ENCODE peak calls at places on chromosomes 6 and 20, in four cellular contexts. One of them, this sample, is unnamed. For H3K4me1, the result is how much of the 10 kb centered on the place peaks cover.

GRCh38 chr6:35919085-35919826 is 1.6 kb downstream of the SRPK1 start:
- DNase-seq in tibial nerve: no peak
- DNase-seq in upper lobe of right lung: no peak
- DNase-seq in SJSA1: no peak
- DNase-seq in this sample: no peak

GRCh38 chr6:144334150-144334708 is 49.1 kb downstream of the UTRN start:
- DNase-seq in tibial nerve: no peak
- DNase-seq in upper lobe of right lung: peak
- DNase-seq in SJSA1: no peak
- DNase-seq in this sample: peak

GRCh38 chr20:17725094-17725835 is 25.5 kb downstream of the BANF2 start:
- DNase-seq in tibial nerve: no peak
- DNase-seq in upper lobe of right lung: peak
- DNase-seq in SJSA1: no peak
- DNase-seq in this sample: no peak

GRCh38 chr6:144888621-144889020 is 603.5 kb downstream of the UTRN start:
- DNase-seq in tibial nerve: no peak
- DNase-seq in upper lobe of right lung: no peak
- DNase-seq in SJSA1: no peak
- DNase-seq in this sample: no peak

GRCh38 chr6:30041221-30041620 is 19.8 kb upstream of the POLR1H start:
- DNase-seq in tibial nerve: no peak
- DNase-seq in upper lobe of right lung: no peak
- DNase-seq in SJSA1: no peak
- DNase-seq in this sample: no peak

GRCh38 chr20:51531141-51531710 is 11.3 kb downstream of the NFATC2 start:
- DNase-seq in tibial nerve: no peak
- DNase-seq in upper lobe of right lung: no peak
- DNase-seq in SJSA1: no peak
- DNase-seq in this sample: peak

GRCh38 chr6:142236686-142237085 is 65.1 kb upstream of the ADGRG6 start:
- DNase-seq in tibial nerve: no peak
- DNase-seq in upper lobe of right lung: no peak
- DNase-seq in SJSA1: no peak
- DNase-seq in this sample: no peak

GRCh38 chr6:33696538-33697518 is 14.7 kb downstream of the UQCC2 start:
- DNase-seq in tibial nerve: no peak
- DNase-seq in upper lobe of right lung: no peak
- DNase-seq in SJSA1: peak
- DNase-seq in this sample: peak

GRCh38 chr6:322205-322930 is 30.1 kb downstream of the DUSP22 start:
- DNase-seq in tibial nerve: no peak
- DNase-seq in upper lobe of right lung: peak
- DNase-seq in SJSA1: no peak
- DNase-seq in this sample: no peak

GRCh38 chr6:3797231-3798200 is 46.0 kb upstream of the PXDC1 start:
- DNase-seq in tibial nerve: no peak
- DNase-seq in upper lobe of right lung: no peak
- DNase-seq in SJSA1: peak
- DNase-seq in this sample: no peak

GRCh38 chr20:8388146-8388545 is 256.1 kb downstream of the PLCB1 start:
- DNase-seq in tibial nerve: no peak
- DNase-seq in upper lobe of right lung: no peak
- DNase-seq in SJSA1: no peak
- DNase-seq in this sample: no peak

GRCh38 chr6:53494076-53494475 is 50.8 kb downstream of the GCLC start:
- DNase-seq in tibial nerve: no peak
- DNase-seq in upper lobe of right lung: no peak
- DNase-seq in SJSA1: no peak
- DNase-seq in this sample: no peak

GRCh38 chr20:63978319-63979220 is 872 bp downstream of the SAMD10 start:
- DNase-seq in tibial nerve: no peak
- DNase-seq in upper lobe of right lung: peak
- DNase-seq in SJSA1: peak
- DNase-seq in this sample: no peak

GRCh38 chr6:33377166-33377565 is 14.5 kb upstream of the KIFC1 start:
- DNase-seq in tibial nerve: no peak
- DNase-seq in upper lobe of right lung: no peak
- DNase-seq in SJSA1: no peak
- DNase-seq in this sample: no peak

GRCh38 chr20:63846128-63846771 is 15.0 kb upstream of the ABHD16B start:
- DNase-seq in tibial nerve: no peak
- DNase-seq in upper lobe of right lung: no peak
- DNase-seq in SJSA1: no peak
- DNase-seq in this sample: no peak

GRCh38 chr20:50221501-50222323 is 31.1 kb downstream of the CEBPB start:
- DNase-seq in tibial nerve: no peak
- DNase-seq in upper lobe of right lung: no peak
- DNase-seq in SJSA1: no peak
- DNase-seq in this sample: no peak

GRCh38 chr6:27280064-27280539 is 32.0 kb downstream of the POM121L2 start:
- DNase-seq in tibial nerve: no peak
- DNase-seq in upper lobe of right lung: no peak
- DNase-seq in SJSA1: no peak
- DNase-seq in this sample: no peak

GRCh38 chr6:13177617-13178506 is 150.5 kb downstream of the TBC1D7 start:
- DNase-seq in tibial nerve: no peak
- DNase-seq in upper lobe of right lung: no peak
- DNase-seq in SJSA1: no peak
- DNase-seq in this sample: no peak

GRCh38 chr6:52231411-52232127 is 12.7 kb downstream of the IL17F start:
- DNase-seq in tibial nerve: no peak
- DNase-seq in upper lobe of right lung: no peak
- DNase-seq in SJSA1: no peak
- DNase-seq in this sample: no peak

GRCh38 chr6:144178323-144178722 is 28.0 kb downstream of the STX11 start:
- DNase-seq in tibial nerve: no peak
- DNase-seq in upper lobe of right lung: no peak
- DNase-seq in SJSA1: no peak
- DNase-seq in this sample: no peak

GRCh38 chr6:134802426-134803058 is 147.4 kb downstream of the ALDH8A1 start:
- DNase-seq in tibial nerve: no peak
- DNase-seq in upper lobe of right lung: no peak
- DNase-seq in SJSA1: no peak
- DNase-seq in this sample: no peak

GRCh38 chr6:75282706-75283105 is 1.9 kb downstream of the TMEM30A start:
- DNase-seq in tibial nerve: no peak
- DNase-seq in upper lobe of right lung: no peak
- DNase-seq in SJSA1: no peak
- DNase-seq in this sample: no peak

GRCh38 chr20:37398750-37399621 is 53.0 kb downstream of the SRC start:
- DNase-seq in tibial nerve: no peak
- DNase-seq in upper lobe of right lung: no peak
- DNase-seq in SJSA1: no peak
- DNase-seq in this sample: no peak

GRCh38 chr20:37344506-37345338 is 1.2 kb upstream of the SRC start:
- DNase-seq in tibial nerve: no peak
- DNase-seq in upper lobe of right lung: peak
- DNase-seq in SJSA1: no peak
- DNase-seq in this sample: no peak

GRCh38 chr6:34950849-34951248 is 61.8 kb downstream of the ANKS1A start:
- DNase-seq in tibial nerve: no peak
- DNase-seq in upper lobe of right lung: no peak
- DNase-seq in SJSA1: no peak
- DNase-seq in this sample: no peak

GRCh38 chr6:108739496-108740330 is 108.5 kb upstream of the ARMC2 start:
- DNase-seq in tibial nerve: no peak
- DNase-seq in upper lobe of right lung: no peak
- DNase-seq in SJSA1: no peak
- DNase-seq in this sample: no peak

GRCh38 chr6:108735991-108736345 is 112.3 kb upstream of the ARMC2 start:
- DNase-seq in tibial nerve: no peak
- DNase-seq in upper lobe of right lung: no peak
- DNase-seq in SJSA1: no peak
- DNase-seq in this sample: no peak

GRCh38 chr6:108738684-108739406 is 109.4 kb upstream of the ARMC2 start:
- DNase-seq in tibial nerve: no peak
- DNase-seq in upper lobe of right lung: no peak
- DNase-seq in SJSA1: no peak
- DNase-seq in this sample: no peak

GRCh38 chr6:108736832-108737231 is 111.4 kb upstream of the ARMC2 start:
- DNase-seq in tibial nerve: peak
- DNase-seq in upper lobe of right lung: no peak
- DNase-seq in SJSA1: peak
- DNase-seq in this sample: no peak

DNA sequence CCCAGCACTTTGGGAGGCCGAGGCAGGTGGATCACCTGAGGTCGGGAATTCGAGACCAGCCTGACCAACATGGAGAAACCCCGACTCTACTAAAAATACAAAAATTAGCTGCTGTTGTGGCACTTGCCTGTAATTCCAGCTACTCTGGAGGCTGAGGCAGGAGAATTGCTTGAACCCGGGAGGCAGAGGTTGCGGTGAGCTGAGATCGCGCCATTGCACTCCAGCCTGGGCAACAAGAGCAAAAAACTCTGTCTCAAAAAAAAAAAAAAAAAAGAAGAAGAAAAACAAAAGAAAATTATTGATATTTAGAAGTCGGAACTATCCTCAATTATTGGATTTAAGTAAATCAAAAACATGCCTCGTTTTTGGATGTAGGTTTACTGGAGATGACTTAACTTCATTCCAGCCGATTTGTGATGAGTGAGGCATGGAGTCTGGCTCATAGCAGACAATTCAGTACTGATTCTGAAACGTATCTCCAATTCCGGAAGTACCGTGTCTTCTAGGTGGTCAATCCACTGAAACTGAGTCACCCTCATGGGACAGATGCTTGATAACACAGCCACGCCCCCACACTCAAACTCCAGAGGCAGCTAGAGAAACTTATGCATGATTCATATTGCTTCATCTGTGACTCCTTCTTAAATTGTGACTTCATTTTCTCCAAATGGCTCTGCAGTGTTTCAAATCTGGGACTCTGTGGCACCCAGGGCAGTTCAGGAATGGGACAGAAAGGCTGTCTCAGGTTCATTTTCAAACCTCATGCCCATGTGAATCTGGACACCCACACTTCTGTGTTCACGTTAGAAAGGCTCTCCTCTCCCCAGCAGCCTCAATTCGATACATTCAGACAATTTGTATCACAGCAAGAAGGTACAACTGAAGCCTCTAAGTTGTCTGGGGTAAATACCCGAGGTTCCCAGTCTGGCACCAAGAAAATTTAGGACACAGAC is 110.4 kb upstream of the ARMC2 start:
- DNase-seq in tibial nerve: peak
- DNase-seq in upper lobe of right lung: no peak
- DNase-seq in SJSA1: peak
- DNase-seq in this sample: no peak
- H3K27ac ChIP-seq in tibial nerve: peak
- H3K27ac ChIP-seq in upper lobe of right lung: no peak
- H3K27ac ChIP-seq in SJSA1: peak
- H3K27ac ChIP-seq in this sample: no peak

GRCh38 chr6:28541996-28542395 is 16.3 kb downstream of the GPX5 start:
- DNase-seq in tibial nerve: no peak
- DNase-seq in upper lobe of right lung: no peak
- DNase-seq in SJSA1: no peak
- DNase-seq in this sample: no peak

GRCh38 chr6:28543671-28544131 is 18.0 kb downstream of the GPX5 start:
- DNase-seq in tibial nerve: no peak
- DNase-seq in upper lobe of right lung: peak
- DNase-seq in SJSA1: no peak
- DNase-seq in this sample: no peak

GRCh38 chr6:28542440-28543293 is 17.0 kb downstream of the GPX5 start:
- DNase-seq in tibial nerve: no peak
- DNase-seq in upper lobe of right lung: peak
- DNase-seq in SJSA1: peak
- DNase-seq in this sample: peak

GRCh38 chr6:28545955-28546354 is 20.3 kb downstream of the GPX5 start:
- DNase-seq in tibial nerve: no peak
- DNase-seq in upper lobe of right lung: no peak
- DNase-seq in SJSA1: no peak
- DNase-seq in this sample: no peak

DNA sequence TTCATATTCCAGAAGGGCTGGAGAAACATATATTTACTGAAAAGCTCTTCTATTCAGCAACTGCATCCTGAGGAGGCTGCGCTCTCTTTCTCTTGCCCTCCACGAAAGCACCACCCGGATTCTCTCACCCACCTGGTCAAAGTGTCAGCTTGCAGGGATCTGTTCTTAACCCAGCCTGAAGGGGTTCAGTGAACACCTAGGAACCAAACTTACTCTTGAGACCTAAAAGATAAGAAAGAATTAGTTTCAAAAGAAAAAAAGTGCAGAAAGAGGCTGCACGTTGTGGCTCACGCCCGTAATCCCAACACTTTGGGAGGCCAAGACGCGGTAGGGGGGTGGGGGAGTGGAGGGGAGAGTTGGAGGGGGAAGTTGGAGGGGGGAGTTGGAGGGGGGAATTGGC is 18.5 kb downstream of the GPX5 start:
- DNase-seq in tibial nerve: no peak
- DNase-seq in upper lobe of right lung: no peak
- DNase-seq in SJSA1: no peak
- DNase-seq in this sample: no peak
- H3K4me3 ChIP-seq in tibial nerve: peak
- H3K4me3 ChIP-seq in upper lobe of right lung: peak
- H3K4me3 ChIP-seq in SJSA1: no peak
- H3K4me3 ChIP-seq in this sample: peak

GRCh38 chr6:111842271-111842822 is 30.9 kb downstream of the FYN start:
- DNase-seq in tibial nerve: no peak
- DNase-seq in upper lobe of right lung: no peak
- DNase-seq in SJSA1: no peak
- DNase-seq in this sample: no peak
- H3K4me1 ChIP-seq in tibial nerve: half or more
- H3K4me1 ChIP-seq in upper lobe of right lung: under half
- H3K4me1 ChIP-seq in SJSA1: half or more
- H3K4me1 ChIP-seq in this sample: half or more

GRCh38 chr6:158046201-158047119 is 64.8 kb downstream of the SYNJ2 start:
- DNase-seq in tibial nerve: no peak
- DNase-seq in upper lobe of right lung: peak
- DNase-seq in SJSA1: no peak
- DNase-seq in this sample: no peak
- H3K27ac ChIP-seq in tibial nerve: no peak
- H3K27ac ChIP-seq in upper lobe of right lung: no peak
- H3K27ac ChIP-seq in SJSA1: no peak
- H3K27ac ChIP-seq in this sample: no peak